ENCODE peak calls at places on chromosomes 4 and X, in seven cellular contexts. O, Q, M, Z, A, N and K are unnamed samples.
A peak's percentile ranks its signal among the peaks of the same experiment; 100 is the strongest.

GRCh38 chrX:45622538-45622937 is 421.9 kb upstream of the DIPK2B start:
- DNase-seq in Q (peak; percentile 2), N (no peak), O (no peak), A (no peak), Z (no peak), M (no peak), K (no peak)

GRCh38 chrX:118577041-118577440 is 81.4 kb downstream of the DOCK11 start:
- DNase-seq in Q (no peak), Z (no peak), M (no peak), N (no peak), O (no peak), A (no peak), K (peak; percentile 33)

GRCh38 chr4:73127839-73128448 is 58.4 kb upstream of the COX18 start:
- DNase-seq in M (no peak), A (peak; percentile 16), Z (no peak), N (no peak), O (peak; percentile 22), Q (no peak), K (no peak)

GRCh38 chrX:148659481-148659880 is 159.1 kb downstream of the AFF2 start:
- DNase-seq in Z (no peak), M (no peak), N (no peak), O (no peak), Q (no peak), A (no peak), K (no peak)

GRCh38 chrX:11757729-11758399 is at the start of gene MSL3:
- DNase-seq in Q (peak; percentile 59), M (peak; percentile 20), N (peak; percentile 84), Z (peak; percentile 33), A (peak; percentile 94), O (peak; percentile 63), K (no peak)

GRCh38 chr4:80592950-80593349 is 257.4 kb downstream of the CFAP299 start:
- DNase-seq in N (peak; percentile 6), Q (no peak), A (peak; percentile 20), M (no peak), O (no peak), Z (no peak), K (no peak)

GRCh38 chrX:131025336-131025735 is 32.8 kb upstream of the ARHGAP36 start:
- DNase-seq in A (no peak), N (no peak), O (no peak), Z (no peak), Q (no peak), M (no peak), K (no peak)

GRCh38 chr4:20412072-20412471 is 160.4 kb downstream of the SLIT2 start:
- DNase-seq in M (no peak), A (no peak), Z (no peak), Q (no peak), N (no peak), O (no peak), K (no peak)

GRCh38 chr4:88297131-88297530 is 12.8 kb upstream of the PPM1K start:
- DNase-seq in A (peak; percentile 53), Z (no peak), O (no peak), N (no peak), M (no peak), Q (no peak), K (no peak)

GRCh38 chrX:123803331-123803983 is 56.4 kb upstream of the XIAP start:
- DNase-seq in A (no peak), O (no peak), M (peak; percentile 70), Z (peak; percentile 93), Q (peak; percentile 85), N (peak; percentile 12), K (peak; percentile 80)

GRCh38 chrX:154298312-154298711 is 2.7 kb downstream of the TKTL1 start:
- DNase-seq in A (no peak), O (no peak), Q (no peak), N (no peak), Z (no peak), M (no peak), K (peak; percentile 90)

GRCh38 chr4:114378306-114378903 is 220.2 kb upstream of the UGT8 start:
- DNase-seq in N (no peak), Z (no peak), M (no peak), A (no peak), Q (no peak), O (no peak), K (no peak)

GRCh38 chrX:80747832-80748231 is 61.8 kb downstream of the BRWD3 start:
- DNase-seq in O (no peak), A (no peak), N (no peak), Z (no peak), Q (peak; percentile 6), M (no peak), K (no peak)

GRCh38 chrX:121052122-121052521 is 4.7 kb downstream of the GLUD2 start:
- DNase-seq in Z (no peak), N (no peak), O (no peak), A (no peak), M (no peak), Q (peak; percentile 29), K (no peak)

GRCh38 chr4:70913947-70914445 is 11.8 kb downstream of the MOB1B start:
- DNase-seq in N (no peak), O (no peak), A (no peak), M (no peak), Q (no peak), Z (no peak), K (no peak)

GRCh38 chrX:110001702-110002299 is 1.1 kb upstream of the TMEM164 start:
- DNase-seq in O (no peak), A (no peak), N (no peak), Q (no peak), M (no peak), Z (no peak), K (no peak)

GRCh38 chrX:134813697-134814096 is 155.4 kb upstream of the PLAC1 start:
- DNase-seq in A (no peak), N (no peak), O (no peak), M (no peak), Q (no peak), Z (no peak), K (no peak)

GRCh38 chrX:56995271-56995994 is at the start of gene SPIN3:
- DNase-seq in M (peak; percentile 77), Q (peak; percentile 86), N (peak; percentile 70), O (peak; percentile 91), Z (peak; percentile 72), A (peak; percentile 69), K (peak; percentile 86)

GRCh38 chr4:129488427-129488826 is 392.5 kb downstream of the C4orf33 start:
- DNase-seq in A (no peak), Z (no peak), O (no peak), N (no peak), Q (no peak), M (no peak), K (no peak)

GRCh38 chr4:110119347-110119746 is 79.1 kb downstream of the ELOVL6 start:
- DNase-seq in O (no peak), Z (no peak), M (peak; percentile 53), A (no peak), N (peak; percentile 10), Q (no peak), K (no peak)

GRCh38 chrX:49155900-49156837 is 6.4 kb upstream of the MAGIX start:
- DNase-seq in O (peak; percentile 84), M (peak; percentile 88), N (peak; percentile 87), Q (peak; percentile 85), Z (peak; percentile 76), A (peak; percentile 90), K (peak; percentile 71)